ENCODE peak calls at places on chromosomes 12 and 14, in nine cellular contexts. One of them, this sample, is unnamed. For H3K27me3, the result is how much of the 10 kb centered on the place peaks cover.

GRCh38 chr14:24137529-24138395 is 1.8 kb downstream of the PSME1 start:
- DNase-seq in HCT116: no peak
- DNase-seq in A673: no peak
- DNase-seq in SK-N-SH: no peak
- DNase-seq in CD8-positive, alpha-beta T cell: no peak
- DNase-seq in hepatocyte: no peak
- DNase-seq in mammary epithelial cell: no peak
- DNase-seq in tibial nerve: no peak
- DNase-seq in small intestine: no peak
- DNase-seq in this sample: no peak

GRCh38 chr14:62692490-62693106 is 352.7 kb downstream of the KCNH5 start:
- DNase-seq in HCT116: no peak
- DNase-seq in A673: no peak
- DNase-seq in SK-N-SH: no peak
- DNase-seq in CD8-positive, alpha-beta T cell: no peak
- DNase-seq in hepatocyte: peak
- DNase-seq in mammary epithelial cell: peak
- DNase-seq in tibial nerve: no peak
- DNase-seq in small intestine: peak
- DNase-seq in this sample: no peak

GRCh38 chr14:50954811-50955372 is 10.6 kb upstream of the PYGL start:
- DNase-seq in HCT116: peak
- DNase-seq in A673: peak
- DNase-seq in SK-N-SH: peak
- DNase-seq in CD8-positive, alpha-beta T cell: no peak
- DNase-seq in hepatocyte: peak
- DNase-seq in mammary epithelial cell: peak
- DNase-seq in tibial nerve: no peak
- DNase-seq in small intestine: no peak
- DNase-seq in this sample: no peak

GRCh38 chr14:74425525-74426201 is 347 bp downstream of the SYNDIG1L start:
- DNase-seq in HCT116: no peak
- DNase-seq in A673: peak
- DNase-seq in SK-N-SH: peak
- DNase-seq in CD8-positive, alpha-beta T cell: peak
- DNase-seq in hepatocyte: peak
- DNase-seq in mammary epithelial cell: no peak
- DNase-seq in tibial nerve: no peak
- DNase-seq in small intestine: no peak
- DNase-seq in this sample: peak

GRCh38 chr12:85394809-85395208 is 114.8 kb downstream of the ALX1 start:
- DNase-seq in HCT116: no peak
- DNase-seq in A673: peak
- DNase-seq in SK-N-SH: no peak
- DNase-seq in CD8-positive, alpha-beta T cell: no peak
- DNase-seq in hepatocyte: no peak
- DNase-seq in mammary epithelial cell: no peak
- DNase-seq in tibial nerve: no peak
- DNase-seq in small intestine: no peak
- DNase-seq in this sample: no peak

GRCh38 chr12:563250-563781 is 99.9 kb downstream of the NINJ2 start:
- DNase-seq in HCT116: no peak
- DNase-seq in A673: no peak
- DNase-seq in SK-N-SH: no peak
- DNase-seq in CD8-positive, alpha-beta T cell: peak
- DNase-seq in hepatocyte: no peak
- DNase-seq in mammary epithelial cell: peak
- DNase-seq in tibial nerve: no peak
- DNase-seq in small intestine: peak
- DNase-seq in this sample: no peak

GRCh38 chr14:81427348-81428058 is 27.4 kb upstream of the STON2 start:
- DNase-seq in HCT116: no peak
- DNase-seq in A673: peak
- DNase-seq in SK-N-SH: peak
- DNase-seq in CD8-positive, alpha-beta T cell: no peak
- DNase-seq in hepatocyte: no peak
- DNase-seq in mammary epithelial cell: peak
- DNase-seq in tibial nerve: no peak
- DNase-seq in small intestine: no peak
- DNase-seq in this sample: no peak

GRCh38 chr14:75069811-75070145 is 337 bp downstream of the ZC2HC1C start:
- DNase-seq in HCT116: no peak
- DNase-seq in A673: no peak
- DNase-seq in SK-N-SH: no peak
- DNase-seq in CD8-positive, alpha-beta T cell: no peak
- DNase-seq in hepatocyte: no peak
- DNase-seq in mammary epithelial cell: no peak
- DNase-seq in tibial nerve: no peak
- DNase-seq in small intestine: no peak
- DNase-seq in this sample: no peak

GRCh38 chr12:22415342-22416309 is 81.1 kb upstream of the ST8SIA1 start:
- DNase-seq in HCT116: no peak
- DNase-seq in A673: no peak
- DNase-seq in SK-N-SH: no peak
- DNase-seq in CD8-positive, alpha-beta T cell: no peak
- DNase-seq in hepatocyte: no peak
- DNase-seq in mammary epithelial cell: peak
- DNase-seq in tibial nerve: no peak
- DNase-seq in small intestine: no peak
- DNase-seq in this sample: peak

GRCh38 chr12:108570743-108571603 is 8.6 kb downstream of the ISCU start:
- DNase-seq in HCT116: peak
- DNase-seq in A673: peak
- DNase-seq in SK-N-SH: no peak
- DNase-seq in CD8-positive, alpha-beta T cell: no peak
- DNase-seq in hepatocyte: no peak
- DNase-seq in mammary epithelial cell: no peak
- DNase-seq in tibial nerve: no peak
- DNase-seq in small intestine: no peak
- DNase-seq in this sample: no peak

GRCh38 chr14:77151245-77151644 is 9.7 kb upstream of the ZDHHC22 start:
- DNase-seq in HCT116: no peak
- DNase-seq in A673: peak
- DNase-seq in SK-N-SH: peak
- DNase-seq in CD8-positive, alpha-beta T cell: no peak
- DNase-seq in hepatocyte: peak
- DNase-seq in mammary epithelial cell: no peak
- DNase-seq in tibial nerve: no peak
- DNase-seq in small intestine: no peak
- DNase-seq in this sample: peak

GRCh38 chr14:61502459-61503093 is 181.2 kb downstream of the PRKCH start:
- DNase-seq in HCT116: no peak
- DNase-seq in A673: no peak
- DNase-seq in SK-N-SH: no peak
- DNase-seq in CD8-positive, alpha-beta T cell: no peak
- DNase-seq in hepatocyte: no peak
- DNase-seq in mammary epithelial cell: peak
- DNase-seq in tibial nerve: no peak
- DNase-seq in small intestine: no peak
- DNase-seq in this sample: no peak

GRCh38 chr14:24861083-24861630 is 188.8 kb downstream of the STXBP6 start:
- DNase-seq in HCT116: no peak
- DNase-seq in A673: no peak
- DNase-seq in SK-N-SH: no peak
- DNase-seq in CD8-positive, alpha-beta T cell: no peak
- DNase-seq in hepatocyte: peak
- DNase-seq in mammary epithelial cell: peak
- DNase-seq in tibial nerve: no peak
- DNase-seq in small intestine: peak
- DNase-seq in this sample: no peak

GRCh38 chr14:92282669-92283068 is 40.3 kb upstream of the SLC24A4 start:
- DNase-seq in HCT116: no peak
- DNase-seq in A673: no peak
- DNase-seq in SK-N-SH: no peak
- DNase-seq in CD8-positive, alpha-beta T cell: no peak
- DNase-seq in hepatocyte: no peak
- DNase-seq in mammary epithelial cell: no peak
- DNase-seq in tibial nerve: no peak
- DNase-seq in small intestine: no peak
- DNase-seq in this sample: no peak

GRCh38 chr12:31558521-31558920 is 32.4 kb downstream of the DENND5B start:
- DNase-seq in HCT116: no peak
- DNase-seq in A673: no peak
- DNase-seq in SK-N-SH: no peak
- DNase-seq in CD8-positive, alpha-beta T cell: no peak
- DNase-seq in hepatocyte: no peak
- DNase-seq in mammary epithelial cell: peak
- DNase-seq in tibial nerve: no peak
- DNase-seq in small intestine: no peak
- DNase-seq in this sample: no peak

GRCh38 chr12:47200446-47200845 is 120.7 kb upstream of the AMIGO2 start:
- DNase-seq in HCT116: no peak
- DNase-seq in A673: no peak
- DNase-seq in SK-N-SH: no peak
- DNase-seq in CD8-positive, alpha-beta T cell: no peak
- DNase-seq in hepatocyte: no peak
- DNase-seq in mammary epithelial cell: no peak
- DNase-seq in tibial nerve: no peak
- DNase-seq in small intestine: no peak
- DNase-seq in this sample: no peak
- H3K27ac ChIP-seq in HCT116: no peak
- H3K27ac ChIP-seq in A673: no peak
- H3K27ac ChIP-seq in SK-N-SH: no peak
- H3K27ac ChIP-seq in CD8-positive, alpha-beta T cell: no peak
- H3K27ac ChIP-seq in hepatocyte: no peak
- H3K27ac ChIP-seq in mammary epithelial cell: no peak
- H3K27ac ChIP-seq in tibial nerve: no peak
- H3K27ac ChIP-seq in small intestine: no peak
- H3K27ac ChIP-seq in this sample: no peak

GRCh38 chr12:124333724-124334123 is 38.8 kb downstream of the RFLNA start:
- DNase-seq in HCT116: no peak
- DNase-seq in A673: no peak
- DNase-seq in SK-N-SH: no peak
- DNase-seq in CD8-positive, alpha-beta T cell: no peak
- DNase-seq in hepatocyte: no peak
- DNase-seq in mammary epithelial cell: no peak
- DNase-seq in tibial nerve: no peak
- DNase-seq in small intestine: no peak
- DNase-seq in this sample: no peak
- H3K27me3 ChIP-seq in HCT116: under half
- H3K27me3 ChIP-seq in A673: under half
- H3K27me3 ChIP-seq in SK-N-SH: under half
- H3K27me3 ChIP-seq in CD8-positive, alpha-beta T cell: under half
- H3K27me3 ChIP-seq in hepatocyte: under half
- H3K27me3 ChIP-seq in mammary epithelial cell: under half
- H3K27me3 ChIP-seq in tibial nerve: under half
- H3K27me3 ChIP-seq in small intestine: under half
- H3K27me3 ChIP-seq in this sample: under half

GRCh38 chr12:112418596-112419268 is at the start of gene PTPN11:
- DNase-seq in HCT116: peak
- DNase-seq in A673: peak
- DNase-seq in SK-N-SH: peak
- DNase-seq in CD8-positive, alpha-beta T cell: peak
- DNase-seq in hepatocyte: peak
- DNase-seq in mammary epithelial cell: peak
- DNase-seq in tibial nerve: peak
- DNase-seq in small intestine: peak
- DNase-seq in this sample: peak
- H3K27ac ChIP-seq in HCT116: peak
- H3K27ac ChIP-seq in A673: peak
- H3K27ac ChIP-seq in SK-N-SH: peak
- H3K27ac ChIP-seq in CD8-positive, alpha-beta T cell: peak
- H3K27ac ChIP-seq in hepatocyte: peak
- H3K27ac ChIP-seq in mammary epithelial cell: peak
- H3K27ac ChIP-seq in tibial nerve: peak
- H3K27ac ChIP-seq in small intestine: peak
- H3K27ac ChIP-seq in this sample: peak

GRCh38 chr14:36702484-36702883 is 40.8 kb downstream of the PAX9 start:
- DNase-seq in HCT116: no peak
- DNase-seq in A673: no peak
- DNase-seq in SK-N-SH: no peak
- DNase-seq in CD8-positive, alpha-beta T cell: no peak
- DNase-seq in hepatocyte: no peak
- DNase-seq in mammary epithelial cell: no peak
- DNase-seq in tibial nerve: no peak
- DNase-seq in small intestine: no peak
- DNase-seq in this sample: no peak

GRCh38 chr14:36700656-36701055 is 39.0 kb downstream of the PAX9 start:
- DNase-seq in HCT116: no peak
- DNase-seq in A673: no peak
- DNase-seq in SK-N-SH: no peak
- DNase-seq in CD8-positive, alpha-beta T cell: no peak
- DNase-seq in hepatocyte: no peak
- DNase-seq in mammary epithelial cell: no peak
- DNase-seq in tibial nerve: no peak
- DNase-seq in small intestine: no peak
- DNase-seq in this sample: no peak

DNA sequence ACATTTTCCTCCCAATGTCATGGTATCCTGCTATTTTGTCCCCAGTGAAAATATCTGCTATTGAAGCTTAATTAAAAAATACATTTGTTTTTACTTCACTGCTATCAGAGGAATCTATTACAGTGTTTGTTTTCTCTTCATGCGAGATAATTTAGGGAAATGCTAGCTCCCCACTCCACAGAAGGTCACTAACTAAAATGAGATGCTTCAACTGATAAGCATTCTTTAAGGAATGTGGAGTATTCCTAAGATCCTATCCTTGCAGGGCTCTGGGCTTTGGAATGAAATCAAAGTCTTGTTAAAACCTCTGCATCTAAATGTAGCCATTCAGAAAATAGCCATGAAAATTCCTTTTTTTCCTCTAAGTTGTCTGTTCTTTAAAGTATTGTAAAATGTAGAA is 39.5 kb downstream of the PAX9 start:
- DNase-seq in HCT116: no peak
- DNase-seq in A673: no peak
- DNase-seq in SK-N-SH: no peak
- DNase-seq in CD8-positive, alpha-beta T cell: no peak
- DNase-seq in hepatocyte: no peak
- DNase-seq in mammary epithelial cell: no peak
- DNase-seq in tibial nerve: no peak
- DNase-seq in small intestine: no peak
- DNase-seq in this sample: no peak
- H3K27me3 ChIP-seq in HCT116: under half
- H3K27me3 ChIP-seq in A673: under half
- H3K27me3 ChIP-seq in SK-N-SH: under half
- H3K27me3 ChIP-seq in CD8-positive, alpha-beta T cell: under half
- H3K27me3 ChIP-seq in hepatocyte: under half
- H3K27me3 ChIP-seq in mammary epithelial cell: under half
- H3K27me3 ChIP-seq in tibial nerve: under half
- H3K27me3 ChIP-seq in small intestine: under half
- H3K27me3 ChIP-seq in this sample: under half

GRCh38 chr12:53279283-53279869 is 11.3 kb downstream of the ESPL1 start:
- DNase-seq in HCT116: no peak
- DNase-seq in A673: no peak
- DNase-seq in SK-N-SH: no peak
- DNase-seq in CD8-positive, alpha-beta T cell: no peak
- DNase-seq in hepatocyte: no peak
- DNase-seq in mammary epithelial cell: no peak
- DNase-seq in tibial nerve: no peak
- DNase-seq in small intestine: peak
- DNase-seq in this sample: no peak
- H3K27ac ChIP-seq in HCT116: no peak
- H3K27ac ChIP-seq in A673: no peak
- H3K27ac ChIP-seq in SK-N-SH: no peak
- H3K27ac ChIP-seq in CD8-positive, alpha-beta T cell: no peak
- H3K27ac ChIP-seq in hepatocyte: no peak
- H3K27ac ChIP-seq in mammary epithelial cell: no peak
- H3K27ac ChIP-seq in tibial nerve: no peak
- H3K27ac ChIP-seq in small intestine: peak
- H3K27ac ChIP-seq in this sample: no peak

GRCh38 chr12:93638095-93638494 is 39.1 kb upstream of the CRADD start:
- DNase-seq in HCT116: no peak
- DNase-seq in A673: no peak
- DNase-seq in SK-N-SH: no peak
- DNase-seq in CD8-positive, alpha-beta T cell: no peak
- DNase-seq in hepatocyte: no peak
- DNase-seq in mammary epithelial cell: no peak
- DNase-seq in tibial nerve: no peak
- DNase-seq in small intestine: no peak
- DNase-seq in this sample: no peak
- H3K27me3 ChIP-seq in HCT116: under half
- H3K27me3 ChIP-seq in A673: under half
- H3K27me3 ChIP-seq in SK-N-SH: under half
- H3K27me3 ChIP-seq in CD8-positive, alpha-beta T cell: under half
- H3K27me3 ChIP-seq in hepatocyte: under half
- H3K27me3 ChIP-seq in mammary epithelial cell: under half
- H3K27me3 ChIP-seq in tibial nerve: under half
- H3K27me3 ChIP-seq in small intestine: under half
- H3K27me3 ChIP-seq in this sample: under half